ENCODE peak calls at places on chromosomes 7 and 10, in eight cellular contexts. Q is heart right ventricle, R is Caco-2, A is bronchial epithelial cell, L is fibroblast of lung, W is A673, E is suprapubic skin, F is NB4. K is an unnamed sample.

GRCh38 chr7:128076831-128077271 is 45.6 kb upstream of the LRRC4 start:
- DNase-seq in Q (peak; percentile 41), W (peak; percentile 22), F (peak; percentile 30), R (no peak), E (no peak), A (no peak), L (no peak), K (no peak)

GRCh38 chr7:128937647-128938523 is at the start of gene IRF5:
- DNase-seq in Q (no peak), A (peak; percentile 21), E (peak; percentile 78), W (no peak), F (peak; percentile 61), R (no peak), L (no peak), K (no peak)

GRCh38 chr7:158539711-158540146 is 47.9 kb downstream of the PTPRN2 start:
- DNase-seq in Q (no peak), R (no peak), E (no peak), A (no peak), L (no peak), W (no peak), F (no peak), K (no peak)

GRCh38 chr10:26468691-26469090 is 30.6 kb downstream of the APBB1IP start:
- DNase-seq in W (no peak), R (peak; percentile 51), L (no peak), Q (no peak), F (no peak), A (no peak), E (no peak), K (no peak)

GRCh38 chr10:131102147-131102546 is 209.4 kb downstream of the TCERG1L start:
- DNase-seq in W (no peak), L (no peak), Q (no peak), R (no peak), F (no peak), A (no peak), E (no peak), K (no peak)

GRCh38 chr7:112199035-112199655 is 7.1 kb downstream of the DOCK4 start:
- DNase-seq in A (peak; percentile 91), W (peak; percentile 51), E (no peak), L (no peak), R (no peak), Q (no peak), F (peak; percentile 82), K (no peak)

GRCh38 chr7:55185941-55186609 is 167.3 kb downstream of the EGFR start:
- DNase-seq in F (no peak), L (peak; percentile 94), A (peak; percentile 98), W (no peak), E (no peak), Q (no peak), R (peak; percentile 76), K (no peak)

GRCh38 chr7:81618400-81619014 is 151.3 kb downstream of the HGF start:
- DNase-seq in L (peak; percentile 96), W (peak; percentile 41), A (peak; percentile 93), R (no peak), E (no peak), F (peak; percentile 41), Q (no peak), K (no peak)

GRCh38 chr7:149883452-149883861 is 9.7 kb downstream of the ATP6V0E2 start:
- DNase-seq in A (peak; percentile 37), F (peak; percentile 82), L (no peak), R (peak; percentile 59), Q (peak; percentile 58), W (peak; percentile 60), E (no peak), K (no peak)

GRCh38 chr7:70353948-70354335 is 755.7 kb downstream of the AUTS2 start:
- DNase-seq in W (no peak), R (no peak), A (no peak), E (no peak), Q (no peak), L (no peak), F (no peak), K (no peak)

GRCh38 chr10:5447071-5447470 is 34.7 kb downstream of the NET1 start:
- DNase-seq in R (no peak), E (no peak), A (peak; percentile 33), F (no peak), Q (no peak), L (peak; percentile 57), W (no peak), K (no peak)

GRCh38 chr7:96299496-96299895 is 22.4 kb downstream of the SLC25A13 start:
- DNase-seq in Q (no peak), L (peak; percentile 7), F (no peak), R (no peak), E (no peak), A (peak; percentile 66), W (no peak), K (no peak)

GRCh38 chr10:34824870-34825269 is 9.8 kb upstream of the PARD3 start:
- DNase-seq in E (no peak), F (peak; percentile 7), Q (no peak), R (no peak), L (no peak), A (no peak), W (no peak), K (no peak)
- TF ChIP-seq CTCF in E (no peak), F (no peak), Q (peak; percentile 31), R (peak; percentile 58), L (peak; percentile 30), A (peak; percentile 22), W (no peak), K (peak; percentile 4)

GRCh38 chr7:27723086-27723485 is 16.9 kb upstream of the TAX1BP1 start:
- DNase-seq in L (peak; percentile 11), R (no peak), F (peak; percentile 57), A (peak; percentile 43), Q (no peak), E (no peak), W (peak; percentile 14), K (no peak)
- TF ChIP-seq CTCF in L (peak; percentile 19), R (no peak), F (peak; percentile 25), A (peak; percentile 19), Q (peak; percentile 30), E (no peak), W (no peak), K (peak; percentile 28)

DNA sequence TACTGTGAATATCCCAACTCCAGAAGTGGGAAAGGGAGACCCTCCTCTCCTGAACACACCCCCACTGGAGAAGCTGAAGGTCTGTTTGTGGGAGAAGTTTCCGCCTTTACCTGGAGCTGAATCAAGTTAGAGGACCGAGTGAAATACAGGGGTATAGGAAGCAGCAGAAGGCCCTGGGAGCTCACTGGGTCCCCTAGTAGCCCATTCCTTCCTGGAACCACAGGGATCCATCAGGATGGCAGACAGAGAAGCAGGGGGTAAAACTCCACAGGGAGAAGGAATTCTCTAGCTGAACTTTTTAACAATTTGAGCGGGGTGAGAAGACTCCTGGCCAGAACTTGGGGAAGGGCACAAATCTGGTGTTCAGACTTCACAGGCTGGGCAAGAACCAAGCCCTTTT is 275.8 kb downstream of the GRID1 start:
- DNase-seq in E (no peak), Q (no peak), F (no peak), R (no peak), A (no peak), L (no peak), W (no peak), K (no peak)
- TF ChIP-seq CTCF in E (no peak), Q (no peak), F (no peak), R (no peak), A (no peak), L (no peak), W (peak; percentile 28), K (no peak)

GRCh38 chr10:119608316-119609155 is 11.8 kb upstream of the TIAL1 start:
- DNase-seq in R (peak; percentile 68), A (peak; percentile 40), W (peak; percentile 45), L (peak; percentile 25), E (no peak), Q (peak; percentile 39), F (peak; percentile 50), K (no peak)
- TF ChIP-seq CTCF in R (peak; percentile 92), A (peak; percentile 82), W (peak; percentile 82), L (peak; percentile 74), E (peak; percentile 41), Q (peak; percentile 77), F (peak; percentile 61), K (peak; percentile 83)

GRCh38 chr10:120115959-120116358 is 223.4 kb downstream of the SEC23IP start:
- DNase-seq in A (no peak), L (no peak), R (no peak), W (no peak), E (no peak), F (no peak), Q (no peak), K (no peak)

GRCh38 chr10:120110196-120110595 is 217.7 kb downstream of the SEC23IP start:
- DNase-seq in Q (no peak), L (no peak), F (no peak), A (peak; percentile 23), W (no peak), R (no peak), E (no peak), K (no peak)

GRCh38 chr10:120108941-120109340 is 216.4 kb downstream of the SEC23IP start:
- DNase-seq in Q (no peak), R (no peak), L (no peak), A (no peak), E (no peak), W (no peak), F (no peak), K (no peak)

GRCh38 chr10:120112809-120113208 is 220.3 kb downstream of the SEC23IP start:
- DNase-seq in R (no peak), L (no peak), E (no peak), F (no peak), Q (no peak), W (no peak), A (no peak), K (no peak)
- TF ChIP-seq CTCF in R (no peak), L (no peak), E (no peak), F (no peak), Q (no peak), W (no peak), A (no peak), K (no peak)

DNA sequence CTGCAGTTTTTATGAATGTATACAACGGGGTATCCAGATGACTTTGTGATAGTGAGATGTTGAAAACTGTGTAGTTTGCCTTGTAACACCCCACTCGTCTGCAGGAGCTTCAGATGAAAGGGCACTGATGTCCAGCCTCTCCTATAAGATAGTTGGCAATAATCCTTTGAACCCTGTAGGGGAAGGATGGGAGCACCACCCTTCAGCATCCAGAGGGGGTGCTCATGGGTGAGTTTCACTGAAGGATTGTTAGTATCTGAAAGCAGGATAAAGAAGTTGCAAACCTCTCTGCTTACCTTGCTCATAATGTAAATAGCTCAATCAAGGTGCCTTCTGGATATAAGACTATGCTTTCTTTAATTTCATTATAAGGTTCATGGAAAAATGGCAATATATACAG is 201.5 kb downstream of the TMEM178B start:
- DNase-seq in A (no peak), F (no peak), L (no peak), W (no peak), R (no peak), E (no peak), Q (no peak), K (no peak)
- TF ChIP-seq CTCF in A (no peak), F (no peak), L (no peak), W (no peak), R (no peak), E (no peak), Q (no peak), K (no peak)

GRCh38 chr7:25391295-25391861 is 163.1 kb upstream of the NPVF start:
- DNase-seq in A (peak; percentile 20), W (peak; percentile 27), E (no peak), Q (no peak), L (peak; percentile 6), R (no peak), F (peak; percentile 54), K (no peak)
- TF ChIP-seq CTCF in A (no peak), W (peak; percentile 58), E (no peak), Q (peak; percentile 61), L (peak; percentile 39), R (no peak), F (peak; percentile 22), K (peak; percentile 39)